ENCODE peak calls at places on chromosome 2, in four cellular contexts. U, S, H and D are unnamed samples.

GRCh38 chr2:94869552-94870391 is 1.5 kb upstream of the TEKT4 start:
- DNase-seq in U (no peak), S (no peak), H (peak), D (no peak)

GRCh38 chr2:43171789-43172188 is 54.6 kb downstream of the ZFP36L2 start:
- DNase-seq in U (no peak), S (peak), H (no peak), D (peak)

GRCh38 chr2:112959109-112959591 is 18.7 kb upstream of the IL36G start:
- DNase-seq in U (peak), S (no peak), H (no peak), D (no peak)

GRCh38 chr2:217795706-217796465 is 206.9 kb downstream of the TNS1 start:
- DNase-seq in U (no peak), S (no peak), H (no peak), D (no peak)

GRCh38 chr2:36663851-36664715 is 32.4 kb upstream of the VIT start:
- DNase-seq in U (peak), S (no peak), H (no peak), D (peak)

GRCh38 chr2:109164739-109165221 is 35.8 kb downstream of the SH3RF3 start:
- DNase-seq in U (no peak), S (no peak), H (no peak), D (no peak)

GRCh38 chr2:223950448-223951347 is 5.6 kb upstream of the WDFY1 start:
- DNase-seq in U (no peak), S (no peak), H (no peak), D (no peak)

GRCh38 chr2:290090-290722 is 2.3 kb upstream of the ALKAL2 start:
- DNase-seq in U (peak), S (peak), H (peak), D (peak)

GRCh38 chr2:241632478-241633325 is 4.3 kb downstream of the THAP4 start:
- DNase-seq in U (no peak), S (no peak), H (no peak), D (no peak)

GRCh38 chr2:160697817-160698216 is 204.2 kb upstream of the RBMS1 start:
- DNase-seq in U (no peak), S (no peak), H (no peak), D (no peak)

GRCh38 chr2:11576398-11576797 is 42.6 kb downstream of the GREB1 start:
- DNase-seq in U (no peak), S (no peak), H (no peak), D (no peak)

GRCh38 chr2:110732422-110733413 is at the start of gene ACOXL:
- DNase-seq in U (peak), S (no peak), H (peak), D (no peak)

GRCh38 chr2:236626391-236627150 is 56.9 kb downstream of the ACKR3 start:
- DNase-seq in U (no peak), S (no peak), H (no peak), D (no peak)

GRCh38 chr2:112814278-112814677 is 22.3 kb downstream of the IL1B start:
- DNase-seq in U (peak), S (no peak), H (no peak), D (peak)

GRCh38 chr2:106859498-106859897 is 26.5 kb downstream of the ST6GAL2 start:
- DNase-seq in U (no peak), S (no peak), H (no peak), D (no peak)

GRCh38 chr2:174339971-174340399 is 5.2 kb downstream of the SP9 start:
- DNase-seq in U (peak), S (no peak), H (no peak), D (no peak)

GRCh38 chr2:17979707-17980106 is 101.2 kb downstream of the KCNS3 start:
- DNase-seq in U (no peak), S (no peak), H (no peak), D (no peak)

GRCh38 chr2:43041167-43041566 is 185.2 kb downstream of the ZFP36L2 start:
- DNase-seq in U (no peak), S (no peak), H (no peak), D (no peak)

GRCh38 chr2:80365762-80366161 is 61.2 kb upstream of the LRRTM1 start:
- DNase-seq in U (peak), S (no peak), H (no peak), D (no peak)

GRCh38 chr2:157784169-157784822 is 91.8 kb downstream of the ACVR1 start:
- DNase-seq in U (no peak), S (peak), H (peak), D (peak)

GRCh38 chr2:119387381-119388129 is 20.8 kb downstream of the DBI start:
- DNase-seq in U (no peak), S (peak), H (peak), D (peak)

GRCh38 chr2:238158807-238159539 is at the start of gene ERFE:
- DNase-seq in U (peak), S (peak), H (no peak), D (peak)

GRCh38 chr2:153509133-153509532 is 30.6 kb upstream of the RPRM start:
- DNase-seq in U (peak), S (no peak), H (no peak), D (no peak)

GRCh38 chr2:142042536-142043199 is 88.1 kb downstream of the LRP1B start:
- DNase-seq in U (no peak), S (no peak), H (no peak), D (no peak)

GRCh38 chr2:19688059-19688458 is 213.7 kb downstream of the TTC32 start:
- DNase-seq in U (no peak), S (peak), H (no peak), D (no peak)

GRCh38 chr2:42101641-42102605 is 54.1 kb downstream of the PKDCC start:
- DNase-seq in U (peak), S (peak), H (peak), D (peak)

GRCh38 chr2:176122266-176122632 is 270 bp upstream of the HOXD9 start:
- DNase-seq in U (peak), S (no peak), H (no peak), D (no peak)

GRCh38 chr2:168075446-168075845 is 171.9 kb downstream of the STK39 start:
- DNase-seq in U (no peak), S (no peak), H (no peak), D (no peak)

GRCh38 chr2:99984781-99985525 is 157.4 kb downstream of the AFF3 start:
- DNase-seq in U (peak), S (no peak), H (no peak), D (peak)

GRCh38 chr2:105746177-105747080 is 1.7 kb downstream of the NCK2 start:
- DNase-seq in U (peak), S (peak), H (peak), D (no peak)

GRCh38 chr2:231134910-231135650 is 10.2 kb upstream of the HTR2B start:
- DNase-seq in U (no peak), S (no peak), H (no peak), D (no peak)

GRCh38 chr2:12948231-12948962 is 231.7 kb downstream of the TRIB2 start:
- DNase-seq in U (no peak), S (no peak), H (no peak), D (peak)

GRCh38 chr2:32262105-32262504 is 2.6 kb downstream of the NLRC4 start:
- DNase-seq in U (no peak), S (no peak), H (no peak), D (no peak)

GRCh38 chr2:237170017-237170416 is 84.3 kb downstream of the COPS8 start:
- DNase-seq in U (no peak), S (no peak), H (no peak), D (no peak)

GRCh38 chr2:182381225-182381624 is 45.6 kb downstream of the PDE1A start:
- DNase-seq in U (no peak), S (no peak), H (no peak), D (no peak)

GRCh38 chr2:133673570-133673969 is 105.3 kb upstream of the NCKAP5 start:
- DNase-seq in U (no peak), S (no peak), H (no peak), D (no peak)

GRCh38 chr2:12964904-12965539 is 248.3 kb downstream of the TRIB2 start:
- DNase-seq in U (no peak), S (no peak), H (no peak), D (no peak)

GRCh38 chr2:143128681-143129580 is at the start of gene ARHGAP15:
- DNase-seq in U (no peak), S (peak), H (peak), D (no peak)

DNA sequence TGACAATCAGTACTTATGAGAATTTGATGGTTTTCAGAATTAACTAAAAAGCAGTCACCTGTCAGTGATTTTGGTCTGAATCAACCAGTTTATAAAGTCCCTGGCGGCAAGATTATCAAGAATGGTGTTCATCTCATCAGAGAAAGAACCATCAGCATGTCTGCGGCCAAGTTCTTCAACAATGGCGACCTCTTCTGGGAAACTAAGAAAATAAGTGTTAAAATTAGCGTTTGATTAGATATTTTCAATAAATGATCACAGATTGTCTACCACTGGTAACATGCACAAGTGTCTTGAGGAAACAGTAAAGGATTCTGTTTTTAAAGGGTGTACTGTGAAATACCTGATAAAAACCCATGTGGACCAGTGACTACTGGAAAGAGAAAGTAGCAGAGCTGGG is 8.1 kb downstream of the GCG start:
- DNase-seq in U (no peak), S (no peak), H (no peak), D (no peak)
- TF ChIP-seq CTCF in U (peak), S (no peak), H (no peak), D (no peak)

GRCh38 chr2:28283861-28284260 is 108.8 kb upstream of the FOSL2 start:
- DNase-seq in U (no peak), S (no peak), H (no peak), D (no peak)
- H3K4me3 ChIP-seq in U (no peak), S (no peak), H (no peak), D (no peak)

GRCh38 chr2:74439373-74440004 is 2.2 kb downstream of the RTKN start:
- DNase-seq in U (peak), S (no peak), H (no peak), D (no peak)

GRCh38 chr2:74440005-74440377 is 1.7 kb downstream of the RTKN start:
- DNase-seq in U (peak), S (peak), H (no peak), D (peak)

GRCh38 chr2:74441690-74442482 is at the start of gene RTKN:
- DNase-seq in U (peak), S (peak), H (peak), D (no peak)

GRCh38 chr2:74441111-74441689 is 537 bp downstream of the RTKN start:
- DNase-seq in U (peak), S (peak), H (no peak), D (no peak)

GRCh38 chr2:74440378-74441110 is 1.2 kb downstream of the RTKN start:
- DNase-seq in U (peak), S (peak), H (peak), D (peak)
- TF ChIP-seq CTCF in U (peak), S (peak), H (peak), D (peak)

GRCh38 chr2:178828496-178828895 is 21.3 kb upstream of the TTN start:
- DNase-seq in U (no peak), S (no peak), H (no peak), D (no peak)
- H3K4me3 ChIP-seq in U (no peak), S (no peak), H (no peak), D (no peak)

GRCh38 chr2:71224457-71224856 is 2.4 kb downstream of the PAIP2B start:
- DNase-seq in U (no peak), S (no peak), H (no peak), D (no peak)

GRCh38 chr2:71220743-71221142 is 6.2 kb downstream of the PAIP2B start:
- DNase-seq in U (no peak), S (no peak), H (no peak), D (no peak)

GRCh38 chr2:71226391-71226964 is 425 bp downstream of the PAIP2B start:
- DNase-seq in U (peak), S (peak), H (peak), D (no peak)

GRCh38 chr2:71224935-71225334 is 2.0 kb downstream of the PAIP2B start:
- DNase-seq in U (no peak), S (no peak), H (no peak), D (no peak)

DNA sequence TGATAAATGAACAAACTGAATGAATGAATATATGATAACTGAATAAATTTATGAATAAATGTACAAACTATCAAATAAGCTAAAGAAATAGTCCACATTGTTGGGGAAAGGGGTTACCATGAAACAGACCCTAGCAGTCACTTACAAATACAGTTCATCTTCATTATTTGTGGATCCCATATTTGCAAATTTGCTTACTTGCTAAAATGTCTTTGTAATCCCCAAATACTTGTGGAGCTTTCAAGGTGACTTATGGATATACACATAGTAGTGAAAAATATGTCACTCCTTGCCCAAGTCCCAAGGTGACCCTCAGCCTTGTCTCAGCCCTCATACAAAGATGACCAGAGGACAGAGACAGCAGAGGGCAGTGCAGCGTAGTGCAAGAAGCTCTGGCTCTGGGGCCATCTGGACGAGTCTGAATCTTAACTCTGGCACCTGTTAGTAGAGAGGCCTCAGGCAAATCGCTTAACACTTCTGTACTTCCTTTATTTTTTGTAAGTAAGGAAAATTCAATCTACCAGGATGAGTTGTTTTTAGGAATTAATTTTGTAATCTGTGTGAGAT is 3.1 kb downstream of the PAIP2B start:
- DNase-seq in U (peak), S (peak), H (no peak), D (peak)
- TF ChIP-seq CTCF in U (peak), S (peak), H (peak), D (peak)

DNA sequence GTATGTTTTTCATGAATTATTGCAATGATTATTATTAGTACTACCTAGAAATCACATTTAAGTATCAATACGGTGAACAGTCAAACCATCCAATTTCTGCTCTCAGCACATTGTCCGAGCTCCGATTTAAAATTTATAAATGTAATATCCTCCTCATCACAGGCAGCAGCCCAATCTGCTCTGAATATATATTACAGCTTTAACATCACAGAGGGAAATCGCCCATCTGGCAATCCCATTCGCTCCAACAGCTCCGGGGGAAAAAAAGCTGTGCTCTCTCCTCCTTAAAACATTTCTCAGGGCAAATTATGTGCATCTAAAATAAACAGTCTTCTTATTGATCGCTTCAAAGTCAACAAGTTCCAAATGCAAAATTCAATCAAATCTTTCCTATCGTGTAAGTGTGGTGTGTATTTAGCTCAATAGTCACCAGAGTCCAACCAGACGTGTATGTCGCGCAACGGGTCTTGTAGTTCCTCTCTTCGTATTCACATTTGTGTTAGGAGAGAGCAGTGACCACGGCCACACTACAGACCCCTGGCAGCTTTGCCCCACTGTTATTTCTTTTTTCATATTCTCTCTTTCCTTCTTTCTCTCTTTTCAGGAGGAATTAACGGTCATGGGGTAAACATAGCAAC is 2.4 kb downstream of the FIGN start:
- DNase-seq in U (no peak), S (no peak), H (no peak), D (peak)
- H3K4me3 ChIP-seq in U (peak), S (peak), H (peak), D (peak)

GRCh38 chr2:49067971-49068370 is 86.3 kb downstream of the FSHR start:
- DNase-seq in U (no peak), S (no peak), H (no peak), D (no peak)
- TF ChIP-seq CTCF in U (no peak), S (no peak), H (no peak), D (no peak)